ENCODE peak calls at places on chromosomes 5 and 9, in five cellular contexts. U is fibroblast of lung; D is A549; F is CD8-positive, alpha-beta T cell; G is tibial artery. I is an unnamed sample. For H3K4me1, the result is how much of the 10 kb centered on the place peaks cover.

GRCh38 chr5:174108765-174109164 is 63.3 kb downstream of the NSG2 start:
- DNase-seq in D (no peak), F (no peak), G (no peak), U (no peak), I (no peak)

GRCh38 chr9:129108805-129109370 is 1.7 kb downstream of the CRAT start:
- DNase-seq in G (no peak), F (no peak), D (no peak), U (no peak), I (no peak)

GRCh38 chr9:16727452-16728127 is 142.9 kb downstream of the BNC2 start:
- DNase-seq in G (no peak), F (no peak), D (no peak), U (peak), I (no peak)

GRCh38 chr9:96492993-96493531 is 43.1 kb downstream of the HABP4 start:
- DNase-seq in D (no peak), U (no peak), F (no peak), G (no peak), I (no peak)

GRCh38 chr9:124894741-124895170 is 32.8 kb downstream of the ARPC5L start:
- DNase-seq in G (no peak), F (peak), U (peak), D (peak), I (peak)

GRCh38 chr9:94952553-94953373 is 226.3 kb downstream of the AOPEP start:
- DNase-seq in F (no peak), D (no peak), G (peak), U (peak), I (no peak)

GRCh38 chr5:173791878-173792277 is 96.3 kb upstream of the CPEB4 start:
- DNase-seq in D (no peak), G (no peak), F (no peak), U (no peak), I (no peak)

GRCh38 chr5:7606840-7607453 is 211.0 kb downstream of the ADCY2 start:
- DNase-seq in D (no peak), U (peak), F (no peak), G (no peak), I (peak)

GRCh38 chr5:150676578-150676977 is 15.5 kb downstream of the MYOZ3 start:
- DNase-seq in G (no peak), F (no peak), U (no peak), D (no peak), I (no peak)

GRCh38 chr9:75855509-75855908 is 35.0 kb upstream of the PCSK5 start:
- DNase-seq in D (peak), U (no peak), F (no peak), G (no peak), I (no peak)

GRCh38 chr5:125655156-125655555 is 768.1 kb upstream of the GRAMD2B start:
- DNase-seq in D (no peak), U (no peak), G (no peak), F (no peak), I (no peak)

GRCh38 chr9:124442360-124442759 is 7.9 kb upstream of the ADGRD2 start:
- DNase-seq in D (no peak), F (no peak), G (no peak), U (no peak), I (no peak)

GRCh38 chr5:146520731-146521130 is 4.7 kb upstream of the GPR151 start:
- DNase-seq in D (peak), F (no peak), G (no peak), U (peak), I (peak)

GRCh38 chr5:142925795-142926194 is 155.6 kb downstream of the ARHGAP26 start:
- DNase-seq in F (no peak), D (peak), U (peak), G (no peak), I (peak)

GRCh38 chr5:150846651-150847333 is 471 bp downstream of the IRGM start:
- DNase-seq in F (peak), U (peak), D (peak), G (no peak), I (peak)

GRCh38 chr9:98231770-98232478 is 23.5 kb downstream of the TBC1D2 start:
- DNase-seq in D (peak), G (no peak), U (peak), F (no peak), I (peak)

GRCh38 chr9:78601957-78602565 is 305.1 kb downstream of the PSAT1 start:
- DNase-seq in G (no peak), D (peak), F (no peak), U (peak), I (peak)

GRCh38 chr5:176441921-176442323 is 6.3 kb upstream of the FAF2 start:
- DNase-seq in D (no peak), G (no peak), F (no peak), U (peak), I (no peak)

GRCh38 chr5:111439473-111440075 is 72.8 kb downstream of the STARD4 start:
- DNase-seq in F (no peak), U (peak), G (no peak), D (no peak), I (peak)

GRCh38 chr9:97518909-97519307 is 17.4 kb downstream of the TMOD1 start:
- DNase-seq in D (peak), U (peak), G (peak), F (no peak), I (peak)

DNA sequence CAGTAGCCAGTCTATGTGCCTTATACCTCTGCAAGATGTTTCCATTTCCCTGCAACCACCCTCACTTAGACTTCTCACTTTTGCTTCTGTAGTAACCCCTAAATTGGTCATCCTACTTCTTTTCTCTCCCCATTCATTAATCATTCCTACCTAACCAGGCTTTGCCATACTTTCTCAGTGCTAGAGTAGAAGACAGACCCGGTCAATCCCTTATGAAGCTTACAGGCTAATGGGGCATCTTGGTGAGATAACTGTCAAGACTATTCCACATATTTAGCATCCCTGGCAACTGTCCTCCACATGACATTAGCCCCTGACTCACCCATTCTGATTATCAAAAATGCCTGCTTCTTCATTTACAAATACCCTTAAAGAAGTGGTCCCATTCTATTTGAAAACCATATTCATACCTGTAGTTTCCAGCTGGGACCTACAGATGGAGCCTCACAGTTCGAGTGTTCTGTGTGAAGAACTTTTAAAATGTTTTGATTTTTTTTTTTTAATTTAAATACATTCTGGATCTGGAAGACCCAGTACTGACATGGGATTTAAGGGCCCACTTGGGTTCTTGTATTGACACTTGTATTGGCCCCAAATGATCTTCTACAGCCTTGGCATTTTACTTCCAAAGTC is 21.0 kb downstream of the F2RL2 start:
- DNase-seq in F (no peak), D (peak), G (no peak), U (peak), I (no peak)
- TF ChIP-seq CTCF in F (no peak), D (peak), G (no peak), U (peak), I (peak)

GRCh38 chr9:14256588-14256987 is 57.4 kb downstream of the NFIB start:
- DNase-seq in G (no peak), F (no peak), D (no peak), U (no peak), I (no peak)

GRCh38 chr9:14258156-14258555 is 55.8 kb downstream of the NFIB start:
- DNase-seq in U (no peak), G (no peak), F (no peak), D (no peak), I (no peak)

GRCh38 chr9:14258840-14259239 is 55.1 kb downstream of the NFIB start:
- DNase-seq in D (no peak), G (no peak), F (no peak), U (peak), I (peak)

GRCh38 chr9:14262836-14263235 is 51.1 kb downstream of the NFIB start:
- DNase-seq in G (no peak), U (no peak), D (no peak), F (no peak), I (no peak)

GRCh38 chr9:14260101-14260500 is 53.8 kb downstream of the NFIB start:
- DNase-seq in G (no peak), F (no peak), D (no peak), U (no peak), I (no peak)
- H3K4me1 ChIP-seq in G (under half), F (under half), D (under half), U (under half), I (under half)

GRCh38 chr5:80960531-80961375 is 590 bp downstream of the RASGRF2 start:
- DNase-seq in D (peak), U (peak), F (peak), G (no peak), I (no peak)
- TF ChIP-seq CTCF in D (peak), U (no peak), F (no peak), G (no peak), I (no peak)

GRCh38 chr9:556675-557074 is 284.8 kb upstream of the DMRT1 start:
- DNase-seq in U (no peak), D (no peak), F (no peak), G (no peak), I (no peak)
- H3K4me1 ChIP-seq in U (under half), D (half or more), F (under half), G (under half), I (under half)

GRCh38 chr9:18137815-18138214 is 336.1 kb upstream of the ADAMTSL1 start:
- DNase-seq in U (no peak), F (no peak), G (no peak), D (peak), I (no peak)
- TF ChIP-seq CTCF in U (no peak), F (no peak), G (no peak), D (no peak), I (no peak)

GRCh38 chr9:89522979-89523305 is 25.0 kb upstream of the SEMA4D start:
- DNase-seq in G (no peak), D (no peak), F (no peak), U (no peak), I (no peak)
- H3K4me1 ChIP-seq in G (under half), D (under half), F (half or more), U (under half), I (under half)

GRCh38 chr9:134518004-134518606 is 123.5 kb upstream of the COL5A1 start:
- DNase-seq in G (no peak), F (no peak), U (no peak), D (no peak), I (no peak)
- TF ChIP-seq CTCF in G (no peak), F (no peak), U (no peak), D (no peak), I (no peak)

DNA sequence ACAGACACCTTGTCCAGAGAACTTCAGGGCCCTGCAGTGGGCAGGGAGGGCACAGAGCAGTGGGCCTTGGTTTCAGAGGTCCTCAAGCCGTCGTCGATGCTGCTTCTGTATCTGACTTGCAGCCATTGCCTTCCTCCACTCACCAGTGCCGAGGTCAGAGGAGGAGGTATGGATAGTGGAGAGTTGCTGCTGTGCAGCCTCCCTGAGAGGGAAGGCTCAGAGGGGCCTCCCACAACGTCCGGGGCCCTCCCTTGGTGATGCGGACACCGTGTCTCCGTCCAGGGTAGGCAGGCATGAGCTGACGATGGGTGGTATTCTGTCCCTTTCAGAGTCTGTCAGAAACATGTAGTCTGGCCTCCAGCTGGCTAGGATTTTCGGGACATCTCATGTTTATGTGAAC is 73.9 kb downstream of the MVB12B start:
- DNase-seq in U (no peak), D (no peak), F (no peak), G (no peak), I (no peak)
- H3K4me1 ChIP-seq in U (under half), D (under half), F (under half), G (under half), I (under half)

DNA sequence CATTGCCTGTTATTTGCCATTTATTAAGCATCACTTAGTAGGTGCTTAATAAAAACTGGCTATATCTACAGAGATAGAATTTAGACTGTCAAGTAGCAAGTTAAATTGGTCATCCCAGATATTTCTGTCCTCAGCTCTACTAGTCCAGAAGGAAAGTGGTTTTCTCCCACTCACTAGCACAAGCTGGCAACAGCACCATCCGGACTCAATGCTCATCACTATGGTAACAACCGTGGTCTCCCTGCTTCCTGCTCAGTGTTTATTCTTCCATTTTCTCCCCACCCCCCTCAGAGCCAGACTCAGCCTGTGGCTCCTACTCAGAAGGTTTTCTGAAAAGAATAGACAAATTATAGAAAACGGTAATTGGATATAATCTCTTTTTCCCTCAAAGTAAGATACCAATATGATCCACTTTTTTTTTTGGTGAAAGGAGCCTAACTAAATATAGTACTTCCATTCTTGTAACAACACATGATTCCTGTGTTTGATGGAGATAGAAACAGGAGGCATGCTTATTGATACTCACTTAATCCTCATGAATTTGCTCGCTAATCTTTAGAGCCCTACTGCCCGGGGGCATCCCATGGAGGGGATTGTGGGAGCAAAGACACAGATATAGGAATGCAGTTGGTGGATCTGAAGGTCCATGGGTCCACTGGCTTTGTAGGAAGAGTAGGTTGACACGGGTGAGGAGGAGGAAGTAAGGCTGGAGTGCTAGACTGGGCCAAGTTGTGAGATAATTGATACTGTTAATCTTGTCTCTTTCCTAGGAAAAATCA is 191.4 kb downstream of the MAN2A1 start:
- DNase-seq in G (no peak), D (no peak), U (peak), F (no peak), I (peak)
- TF ChIP-seq CTCF in G (no peak), D (no peak), U (no peak), F (no peak), I (no peak)